ENCODE peak calls at places on chromosomes 12 and 14, in four cellular contexts. One of them, this sample, is unnamed.

GRCh38 chr12:127767631-127768030 is 499.3 kb upstream of the TMEM132C start:
- DNase-seq in K562: no peak
- DNase-seq in A549: no peak
- DNase-seq in HepG2: no peak
- DNase-seq in this sample: no peak

GRCh38 chr12:27998170-27999110 is 25.9 kb upstream of the PTHLH start:
- DNase-seq in K562: no peak
- DNase-seq in A549: peak
- DNase-seq in HepG2: no peak
- DNase-seq in this sample: no peak

GRCh38 chr12:57127710-57128518 is at the start of gene LRP1:
- DNase-seq in K562: peak
- DNase-seq in A549: peak
- DNase-seq in HepG2: peak
- DNase-seq in this sample: no peak

GRCh38 chr12:15982071-15982470 is 70.9 kb downstream of the DERA start:
- DNase-seq in K562: no peak
- DNase-seq in A549: no peak
- DNase-seq in HepG2: no peak
- DNase-seq in this sample: no peak

GRCh38 chr14:71135911-71136310 is 228.7 kb downstream of the PCNX1 start:
- DNase-seq in K562: no peak
- DNase-seq in A549: no peak
- DNase-seq in HepG2: no peak
- DNase-seq in this sample: no peak

GRCh38 chr14:65239143-65239672 is 136.9 kb upstream of the MAX start:
- DNase-seq in K562: peak
- DNase-seq in A549: no peak
- DNase-seq in HepG2: peak
- DNase-seq in this sample: no peak

GRCh38 chr14:68945585-68946289 is 33.4 kb downstream of the ACTN1 start:
- DNase-seq in K562: peak
- DNase-seq in A549: no peak
- DNase-seq in HepG2: peak
- DNase-seq in this sample: no peak

GRCh38 chr14:96711559-96712267 is 85.5 kb upstream of the VRK1 start:
- DNase-seq in K562: no peak
- DNase-seq in A549: no peak
- DNase-seq in HepG2: no peak
- DNase-seq in this sample: no peak

GRCh38 chr14:53368714-53369191 is 215.6 kb upstream of the DDHD1 start:
- DNase-seq in K562: no peak
- DNase-seq in A549: peak
- DNase-seq in HepG2: no peak
- DNase-seq in this sample: no peak

GRCh38 chr12:26286186-26286585 is 90.8 kb downstream of the SSPN start:
- DNase-seq in K562: no peak
- DNase-seq in A549: no peak
- DNase-seq in HepG2: no peak
- DNase-seq in this sample: no peak

GRCh38 chr14:100670017-100670974 is 56.4 kb upstream of the DLK1 start:
- DNase-seq in K562: no peak
- DNase-seq in A549: no peak
- DNase-seq in HepG2: no peak
- DNase-seq in this sample: no peak

GRCh38 chr14:75184039-75184438 is 7.6 kb upstream of the TMED10 start:
- DNase-seq in K562: no peak
- DNase-seq in A549: no peak
- DNase-seq in HepG2: no peak
- DNase-seq in this sample: no peak

GRCh38 chr12:68919581-68920239 is 13.3 kb downstream of the CPM start:
- DNase-seq in K562: no peak
- DNase-seq in A549: no peak
- DNase-seq in HepG2: no peak
- DNase-seq in this sample: no peak

GRCh38 chr12:70661762-70662161 is 24.5 kb upstream of the PTPRB start:
- DNase-seq in K562: no peak
- DNase-seq in A549: no peak
- DNase-seq in HepG2: no peak
- DNase-seq in this sample: no peak
- TF ChIP-seq KDM1A in K562: no peak
- TF ChIP-seq KDM1A in A549: no peak
- TF ChIP-seq KDM1A in HepG2: no peak
- TF ChIP-seq KDM1A in this sample: no peak

GRCh38 chr12:55706840-55707671 is 648 bp downstream of the ITGA7 start:
- DNase-seq in K562: no peak
- DNase-seq in A549: no peak
- DNase-seq in HepG2: no peak
- DNase-seq in this sample: no peak
- TF ChIP-seq REST in K562: no peak
- TF ChIP-seq REST in A549: no peak
- TF ChIP-seq REST in HepG2: no peak
- TF ChIP-seq REST in this sample: no peak

DNA sequence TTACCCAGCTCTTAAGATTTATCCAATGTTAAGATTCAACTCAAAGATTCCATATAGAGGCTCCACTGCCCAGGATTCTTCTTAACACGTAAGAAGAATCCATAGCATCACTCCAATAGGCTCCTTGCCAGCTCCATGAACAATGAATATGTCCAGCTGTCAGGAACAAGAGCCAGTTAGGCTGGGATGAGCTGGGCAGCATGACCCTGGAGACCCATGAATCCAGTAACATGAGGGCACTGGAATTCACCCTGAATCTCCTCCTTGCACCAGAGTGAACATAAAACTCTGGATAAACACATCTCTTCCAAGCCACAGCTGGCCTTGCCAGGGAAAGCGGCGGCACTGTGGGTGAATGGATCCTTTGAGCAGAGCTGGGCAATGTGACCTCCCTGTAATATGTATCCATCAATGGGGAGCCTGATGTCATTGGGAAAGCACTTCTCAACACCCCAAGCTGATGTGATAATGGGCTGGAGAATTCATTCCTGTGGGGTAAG is 24.4 kb upstream of the TC2N start:
- DNase-seq in K562: no peak
- DNase-seq in A549: no peak
- DNase-seq in HepG2: no peak
- DNase-seq in this sample: no peak
- TF ChIP-seq KDM1A in K562: no peak
- TF ChIP-seq KDM1A in A549: no peak
- TF ChIP-seq KDM1A in HepG2: no peak
- TF ChIP-seq KDM1A in this sample: no peak

DNA sequence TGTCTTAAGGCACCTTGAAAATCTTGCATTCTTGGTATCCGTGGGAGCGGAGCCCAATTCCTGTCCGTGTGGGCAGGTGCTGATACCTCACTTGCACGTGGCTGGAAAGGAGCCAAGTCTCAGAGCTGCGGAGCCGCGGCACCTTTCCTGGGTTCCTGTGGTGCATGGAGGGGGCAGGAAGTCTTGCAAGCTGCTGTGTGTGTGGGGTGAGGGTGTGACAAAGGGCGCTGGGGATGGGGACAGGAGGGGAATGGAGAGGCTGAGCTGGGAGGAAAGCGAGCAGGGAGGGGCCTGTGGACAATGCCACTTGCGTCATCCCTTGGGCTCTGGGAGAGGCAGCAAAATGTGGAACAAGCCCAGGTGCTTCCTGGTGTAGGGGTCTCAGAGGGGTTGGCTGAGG is 86.7 kb downstream of the CALM1 start:
- DNase-seq in K562: no peak
- DNase-seq in A549: no peak
- DNase-seq in HepG2: no peak
- DNase-seq in this sample: no peak
- TF ChIP-seq REST in K562: no peak
- TF ChIP-seq REST in A549: no peak
- TF ChIP-seq REST in HepG2: no peak
- TF ChIP-seq REST in this sample: no peak

This sample was measured in GM12878.